ENCODE peak calls at places on chromosomes 11 and 22, in ten cellular contexts. G, S, F, A, M, O, L, D, B and P are unnamed samples.
A peak's percentile ranks its signal among the peaks of the same experiment; 100 is the strongest.

GRCh38 chr11:68282141-68282860 is 10.5 kb upstream of the C11orf24 start:
- DNase-seq in G (peak; percentile 22), S (no peak), F (peak; percentile 93), A (no peak), M (no peak), O (no peak), L (no peak), D (no peak), B (no peak), P (peak; percentile 79)

GRCh38 chr22:44261861-44262595 is 50.7 kb downstream of the SHISAL1 start:
- DNase-seq in G (no peak), S (peak; percentile 10), F (no peak), A (peak; percentile 54), M (no peak), O (no peak), L (peak; percentile 72), D (peak; percentile 52), B (no peak), P (no peak)

GRCh38 chr11:31995525-31996123 is 95.2 kb upstream of the RCN1 start:
- DNase-seq in G (no peak), S (no peak), F (peak; percentile 75), A (no peak), M (no peak), O (no peak), L (no peak), D (no peak), B (no peak), P (peak; percentile 45)

GRCh38 chr11:118226294-118226693 is 1.5 kb upstream of the JAML start:
- DNase-seq in G (no peak), S (no peak), F (no peak), A (no peak), M (no peak), O (no peak), L (no peak), D (no peak), B (no peak), P (no peak)

GRCh38 chr11:67289651-67290479 is 762 bp downstream of the ANKRD13D start:
- DNase-seq in G (no peak), S (no peak), F (no peak), A (no peak), M (no peak), O (no peak), L (peak; percentile 49), D (peak; percentile 90), B (no peak), P (no peak)

GRCh38 chr11:87432006-87432405 is 394.3 kb downstream of the TMEM135 start:
- DNase-seq in G (no peak), S (no peak), F (no peak), A (no peak), M (no peak), O (no peak), L (no peak), D (no peak), B (no peak), P (no peak)

GRCh38 chr11:87339416-87339815 is 301.7 kb downstream of the TMEM135 start:
- DNase-seq in G (no peak), S (no peak), F (no peak), A (no peak), M (no peak), O (no peak), L (no peak), D (no peak), B (no peak), P (no peak)

GRCh38 chr11:95991101-95991500 is 67.2 kb upstream of the MTMR2 start:
- DNase-seq in G (peak; percentile 53), S (no peak), F (no peak), A (no peak), M (no peak), O (no peak), L (no peak), D (no peak), B (no peak), P (no peak)

GRCh38 chr11:65555693-65556231 is 2.4 kb downstream of the LTBP3 start:
- DNase-seq in G (peak; percentile 73), S (no peak), F (no peak), A (no peak), M (peak; percentile 41), O (no peak), L (no peak), D (peak; percentile 91), B (no peak), P (no peak)

GRCh38 chr11:116636341-116636968 is 136.3 kb downstream of the BUD13 start:
- DNase-seq in G (no peak), S (no peak), F (no peak), A (no peak), M (no peak), O (no peak), L (no peak), D (no peak), B (no peak), P (no peak)

GRCh38 chr22:35703861-35704584 is 13.6 kb upstream of the APOL5 start:
- DNase-seq in G (no peak), S (no peak), F (no peak), A (no peak), M (no peak), O (no peak), L (no peak), D (no peak), B (no peak), P (no peak)

DNA sequence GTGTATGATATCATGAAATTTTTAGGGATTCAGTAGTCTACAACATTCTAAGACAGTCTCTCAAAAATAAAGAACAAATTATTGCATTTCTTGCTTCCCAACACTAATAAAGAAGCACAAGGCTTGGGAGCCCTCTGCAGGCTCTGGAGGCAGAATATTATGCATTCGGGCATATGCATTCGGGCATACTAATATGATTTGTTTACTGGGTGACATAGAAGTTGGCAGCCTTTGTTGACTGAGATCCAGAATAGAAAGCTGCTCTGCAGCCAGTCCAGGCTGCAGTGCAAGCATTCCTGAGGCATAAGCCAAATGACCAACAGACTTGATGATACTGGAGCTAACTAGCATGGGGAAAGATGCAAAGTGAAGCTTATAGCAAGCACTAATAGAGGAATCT is 945.5 kb downstream of the OPCML start:
- DNase-seq in G (no peak), S (no peak), F (no peak), A (no peak), M (no peak), O (no peak), L (no peak), D (no peak), B (no peak), P (no peak)
- TF ChIP-seq CTCF in G (no peak), S (no peak), F (no peak), A (no peak), M (no peak), O (no peak), L (no peak), D (peak; percentile 50), B (no peak), P (no peak)

DNA sequence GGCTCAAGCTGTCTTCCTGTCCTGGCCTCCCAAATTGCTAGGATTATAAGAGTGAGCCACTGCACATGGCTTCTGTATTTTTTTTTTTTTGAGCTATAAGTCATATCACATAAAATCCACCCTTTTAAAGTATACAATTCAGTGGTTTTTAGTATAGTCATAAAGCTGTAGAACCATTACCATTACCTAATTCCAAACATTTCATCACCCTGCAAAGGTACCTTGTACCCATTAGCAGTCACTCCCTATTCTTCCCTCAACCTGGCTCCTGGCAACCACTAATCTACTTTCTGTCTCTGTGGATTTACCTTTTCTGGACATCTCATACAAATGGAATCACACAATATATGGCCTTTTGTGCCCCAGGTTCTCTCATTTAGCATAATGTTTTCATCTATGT is 84.5 kb downstream of the MTMR3 start:
- DNase-seq in G (no peak), S (no peak), F (no peak), A (no peak), M (no peak), O (no peak), L (no peak), D (no peak), B (no peak), P (no peak)
- TF ChIP-seq CTCF in G (no peak), S (no peak), F (no peak), A (no peak), M (no peak), O (no peak), L (no peak), D (no peak), B (no peak), P (no peak)

GRCh38 chr11:44992181-44992582 is 41.5 kb upstream of the TP53I11 start:
- DNase-seq in G (no peak), S (no peak), F (no peak), A (no peak), M (peak; percentile 85), O (no peak), L (no peak), D (no peak), B (no peak), P (peak; percentile 4)

GRCh38 chr11:44997566-44997965 is 46.9 kb upstream of the TP53I11 start:
- DNase-seq in G (no peak), S (no peak), F (no peak), A (no peak), M (no peak), O (no peak), L (no peak), D (no peak), B (no peak), P (no peak)

GRCh38 chr11:44993971-44994705 is 43.5 kb upstream of the TP53I11 start:
- DNase-seq in G (no peak), S (no peak), F (no peak), A (no peak), M (peak; percentile 85), O (no peak), L (no peak), D (no peak), B (no peak), P (no peak)

GRCh38 chr11:44992774-44993173 is 42.1 kb upstream of the TP53I11 start:
- DNase-seq in G (no peak), S (no peak), F (no peak), A (no peak), M (no peak), O (no peak), L (no peak), D (no peak), B (no peak), P (no peak)

DNA sequence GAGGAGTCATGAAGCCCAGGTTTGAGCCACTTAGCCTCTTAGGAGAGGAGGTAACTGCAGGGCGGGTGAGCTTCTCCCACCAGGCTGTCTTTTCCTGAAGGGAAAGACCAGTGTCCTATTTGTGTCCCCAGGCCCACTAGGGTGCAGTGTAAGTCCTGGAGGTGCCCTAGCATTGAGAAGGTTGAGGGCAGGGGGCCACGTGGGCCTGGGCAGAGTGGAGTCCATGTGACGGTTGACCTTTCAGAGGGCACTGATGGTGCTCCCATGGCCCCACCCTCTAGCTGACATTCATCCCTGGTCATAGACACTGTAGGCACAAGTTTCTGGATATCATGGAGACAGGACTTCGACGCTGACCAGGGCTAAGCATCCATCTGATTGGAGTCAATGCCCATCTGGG is 44.1 kb upstream of the TP53I11 start:
- DNase-seq in G (no peak), S (no peak), F (no peak), A (no peak), M (no peak), O (no peak), L (no peak), D (no peak), B (no peak), P (no peak)
- TF ChIP-seq CTCF in G (no peak), S (no peak), F (no peak), A (no peak), M (no peak), O (no peak), L (no peak), D (peak; percentile 42), B (no peak), P (no peak)

DNA sequence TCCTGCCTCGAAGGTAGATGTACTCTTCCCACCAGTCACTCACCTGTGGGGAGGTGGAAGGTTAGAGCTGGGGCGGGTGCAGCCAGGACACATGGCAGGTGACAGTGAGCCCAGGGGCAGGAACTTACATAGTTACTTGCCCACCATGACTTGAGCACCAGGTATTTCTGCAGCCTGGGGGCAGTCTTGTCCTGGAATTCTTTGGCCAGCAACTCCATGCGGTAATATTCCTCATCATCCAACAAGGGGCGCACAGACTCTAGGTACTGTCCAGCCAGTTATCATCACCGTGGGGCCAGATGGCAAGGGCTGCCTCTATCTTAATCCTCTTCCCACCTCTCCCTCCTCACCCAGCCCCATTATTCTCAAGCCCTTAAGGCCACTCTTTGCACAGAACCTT is 2.2 kb downstream of the CPT1B start:
- DNase-seq in G (no peak), S (no peak), F (no peak), A (no peak), M (no peak), O (peak; percentile 21), L (no peak), D (no peak), B (no peak), P (no peak)
- TF ChIP-seq CTCF in G (no peak), S (no peak), F (no peak), A (peak; percentile 30), M (peak; percentile 27), O (no peak), L (no peak), D (peak; percentile 59), B (no peak), P (no peak)